ENCODE peak calls at places on chromosomes 12 and 14, in eight cellular contexts. B is fibroblast of lung, P is PC-3, L is left ventricle myocardium inferior, M is sigmoid colon, A is AG04450, X is esophagus squamous epithelium, U is IMR-90. F is an unnamed sample.

GRCh38 chr12:31817120-31817519 is 88.3 kb upstream of the AMN1 start:
- DNase-seq in B (no peak), X (no peak), L (no peak), M (no peak), P (no peak), U (no peak), A (no peak), F (no peak)

GRCh38 chr12:51192284-51192671 is 19.3 kb upstream of the TFCP2 start:
- DNase-seq in U (no peak), B (no peak), X (no peak), L (no peak), M (no peak), P (no peak), A (no peak), F (no peak)

GRCh38 chr14:97692084-97692483 is 894.9 kb downstream of the VRK1 start:
- DNase-seq in M (no peak), U (no peak), L (no peak), X (no peak), B (no peak), A (no peak), P (no peak), F (no peak)

GRCh38 chr14:63717704-63718103 is 10.2 kb downstream of the SGPP1 start:
- DNase-seq in X (no peak), L (no peak), U (peak), P (peak), A (no peak), B (peak), M (no peak), F (no peak)

GRCh38 chr14:71143391-71144290 is 236.4 kb downstream of the PCNX1 start:
- DNase-seq in U (peak), L (no peak), X (no peak), P (peak), M (no peak), B (peak), A (peak), F (no peak)

GRCh38 chr12:120381752-120382419 is 12.9 kb upstream of the MSI1 start:
- DNase-seq in A (peak), P (no peak), M (no peak), U (peak), X (no peak), L (no peak), B (peak), F (no peak)

GRCh38 chr12:109738878-109739665 is 25.4 kb downstream of the FAM222A start:
- DNase-seq in U (peak), X (no peak), P (peak), M (peak), A (no peak), L (peak), B (no peak), F (no peak)

GRCh38 chr14:58428011-58428807 is 690 bp downstream of the KIAA0586 start:
- DNase-seq in X (no peak), M (no peak), U (peak), P (peak), A (no peak), B (peak), L (no peak), F (no peak)

GRCh38 chr12:125128806-125129571 is 63.8 kb downstream of the AACS start:
- DNase-seq in B (no peak), X (no peak), U (no peak), L (no peak), P (no peak), A (no peak), M (no peak), F (no peak)

GRCh38 chr14:34874386-34875030 is 652 bp downstream of the BAZ1A start:
- DNase-seq in A (no peak), B (peak), U (peak), M (peak), X (no peak), L (peak), P (peak), F (peak)

GRCh38 chr14:96203635-96204034 is 1.0 kb upstream of the BDKRB2 start:
- DNase-seq in P (no peak), X (no peak), A (no peak), L (no peak), B (no peak), U (peak), M (no peak), F (no peak)

GRCh38 chr12:62834406-62834805 is 100.5 kb downstream of the PPM1H start:
- DNase-seq in P (no peak), U (no peak), M (peak), B (no peak), A (no peak), L (peak), X (no peak), F (no peak)

GRCh38 chr12:44788731-44789130 is 87.4 kb downstream of the NELL2 start:
- DNase-seq in M (no peak), X (no peak), B (no peak), P (no peak), A (no peak), U (no peak), L (no peak), F (no peak)

GRCh38 chr14:68792022-68792829 is 641 bp downstream of the ZFP36L1 start:
- DNase-seq in A (no peak), U (no peak), M (peak), P (peak), X (no peak), B (peak), L (no peak), F (peak)

GRCh38 chr14:69270795-69271708 is 11.1 kb downstream of the GALNT16 start:
- DNase-seq in M (no peak), P (no peak), B (no peak), U (peak), A (no peak), L (peak), X (no peak), F (no peak)

GRCh38 chr12:645563-646071 is 17.6 kb downstream of the NINJ2 start:
- DNase-seq in L (peak), X (no peak), P (peak), M (peak), B (peak), U (peak), A (no peak), F (no peak)

GRCh38 chr12:25524381-25524780 is 28.7 kb downstream of the LMNTD1 start:
- DNase-seq in L (no peak), M (no peak), P (no peak), B (no peak), X (no peak), U (no peak), A (no peak), F (no peak)

GRCh38 chr12:62933871-62934798 is 815 bp downstream of the PPM1H start:
- DNase-seq in X (no peak), L (peak), U (peak), M (no peak), A (no peak), B (peak), P (peak), F (peak)

GRCh38 chr12:64025174-64025958 is 180.9 kb downstream of the SRGAP1 start:
- DNase-seq in L (no peak), B (no peak), U (no peak), M (no peak), A (no peak), X (no peak), P (no peak), F (no peak)

GRCh38 chr12:64029013-64029857 is 184.7 kb downstream of the SRGAP1 start:
- DNase-seq in L (no peak), X (no peak), A (peak), M (peak), P (no peak), U (peak), B (no peak), F (no peak)

GRCh38 chr12:64030155-64030554 is 185.7 kb downstream of the SRGAP1 start:
- DNase-seq in P (no peak), A (no peak), U (peak), L (no peak), B (peak), M (no peak), X (no peak), F (no peak)

DNA sequence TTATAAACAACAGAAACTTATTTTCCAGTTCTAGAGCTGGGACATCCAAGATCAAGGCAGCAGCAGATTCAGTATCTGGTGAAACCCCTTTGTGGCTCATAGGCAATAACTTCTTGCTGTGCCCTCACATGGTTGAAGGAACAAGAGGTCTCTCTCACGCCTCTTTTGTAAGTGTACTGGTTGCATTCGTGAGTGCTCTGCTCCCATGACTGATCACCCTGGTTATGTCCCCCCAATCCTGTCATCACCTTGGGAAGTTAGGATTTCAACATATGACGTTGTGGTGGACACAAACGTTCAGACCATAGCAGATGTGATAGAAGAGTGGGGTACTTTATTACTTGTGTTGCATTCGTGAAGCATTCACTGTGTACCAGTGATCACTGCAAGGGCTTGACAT is 184.0 kb downstream of the SRGAP1 start:
- DNase-seq in M (no peak), U (no peak), B (no peak), A (no peak), X (no peak), P (no peak), L (no peak), F (no peak)
- H3K4me3 ChIP-seq in M (no peak), U (no peak), B (no peak), A (no peak), X (no peak), P (no peak), L (no peak), F (no peak)

GRCh38 chr12:107385518-107385917 is 292.2 kb upstream of the CRY1 start:
- DNase-seq in L (no peak), P (peak), M (no peak), X (no peak), B (no peak), A (no peak), U (no peak), F (no peak)
- H3K27ac ChIP-seq in L (no peak), P (peak), M (no peak), X (peak), B (no peak), A (no peak), U (no peak), F (no peak)

DNA sequence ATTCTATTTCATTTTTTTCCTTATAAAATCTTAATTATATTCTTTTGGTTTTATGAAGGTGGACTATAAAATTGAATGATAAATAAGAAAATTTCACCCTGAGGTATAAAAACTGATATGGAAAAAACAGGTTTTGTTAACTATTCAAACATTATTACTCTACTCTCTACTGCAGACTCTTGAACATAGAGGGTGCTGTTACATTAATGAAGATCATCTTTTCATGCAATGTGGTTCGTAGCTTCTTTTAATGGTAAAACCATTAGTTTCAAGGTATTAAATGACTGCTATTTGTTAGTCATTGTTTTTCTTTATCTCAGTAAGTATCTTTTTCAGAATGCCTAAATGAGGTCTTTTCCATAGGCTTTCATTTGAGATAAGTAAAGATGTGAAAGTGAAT is 510.4 kb downstream of the SLC16A7 start:
- DNase-seq in U (peak), P (peak), A (no peak), X (no peak), M (no peak), L (no peak), B (peak), F (no peak)
- TF ChIP-seq CTCF in U (peak), P (peak), A (peak), X (no peak), M (no peak), L (no peak), B (no peak), F (no peak)

GRCh38 chr12:104958009-104958945 is at the start of gene SLC41A2:
- DNase-seq in B (peak), L (peak), U (peak), A (peak), M (peak), X (peak), P (peak), F (peak)
- H3K4me3 ChIP-seq in B (peak), L (peak), U (peak), A (peak), M (peak), X (peak), P (peak), F (peak)

GRCh38 chr14:64726585-64726890 is 22.3 kb downstream of the PLEKHG3 start:
- DNase-seq in A (no peak), L (peak), M (peak), B (no peak), U (peak), X (no peak), P (peak), F (no peak)
- H3K27ac ChIP-seq in A (no peak), L (no peak), M (peak), B (no peak), U (no peak), X (peak), P (peak), F (peak)

GRCh38 chr12:49609875-49610154 is 4.4 kb upstream of the FAM186B start:
- DNase-seq in U (peak), X (no peak), A (no peak), M (no peak), B (no peak), L (no peak), P (peak), F (no peak)
- TF ChIP-seq CTCF in U (peak), X (no peak), A (no peak), M (no peak), B (no peak), L (no peak), P (peak), F (no peak)

GRCh38 chr12:130712346-130713065 is 3.6 kb downstream of the RIMBP2 start:
- DNase-seq in L (no peak), A (no peak), X (no peak), P (no peak), U (no peak), M (no peak), B (no peak), F (peak)

GRCh38 chr12:130714091-130714590 is 2.0 kb downstream of the RIMBP2 start:
- DNase-seq in B (no peak), U (no peak), A (no peak), P (no peak), M (no peak), L (no peak), X (no peak), F (no peak)

GRCh38 chr12:130714591-130715149 is 1.4 kb downstream of the RIMBP2 start:
- DNase-seq in U (no peak), A (no peak), B (no peak), X (no peak), L (no peak), M (no peak), P (no peak), F (peak)

GRCh38 chr12:130715150-130715995 is 726 bp downstream of the RIMBP2 start:
- DNase-seq in M (peak), B (no peak), L (no peak), P (no peak), A (no peak), U (no peak), X (no peak), F (peak)

GRCh38 chr12:130713581-130713991 is 2.5 kb downstream of the RIMBP2 start:
- DNase-seq in X (no peak), M (peak), B (no peak), P (no peak), A (no peak), U (no peak), L (no peak), F (peak)
- H3K4me3 ChIP-seq in X (peak), M (peak), B (no peak), P (no peak), A (no peak), U (no peak), L (peak), F (peak)

GRCh38 chr12:40992158-40992557 is 196.0 kb upstream of the PDZRN4 start:
- DNase-seq in B (no peak), L (no peak), M (no peak), P (no peak), U (no peak), A (no peak), X (no peak), F (no peak)
- H3K27ac ChIP-seq in B (no peak), L (no peak), M (no peak), P (no peak), U (no peak), A (no peak), X (no peak), F (no peak)

F was measured in coronary artery.